ENCODE peak calls at places on chromosomes 12 and 14, in five cellular contexts. P, B, W, Y and Q are unnamed samples.

GRCh38 chr12:7190268-7191055 is 976 bp downstream of the PEX5 start:
- DNase-seq in P (peak), B (peak), W (peak), Y (peak), Q (peak)

GRCh38 chr12:76706099-76706498 is 57.8 kb upstream of the ZDHHC17 start:
- DNase-seq in P (peak), B (no peak), W (no peak), Y (no peak), Q (peak)

GRCh38 chr14:76812093-76812421 is 625 bp downstream of the ANGEL1 start:
- DNase-seq in P (no peak), B (no peak), W (peak), Y (no peak), Q (no peak)

GRCh38 chr12:46677749-46678148 is 148.0 kb downstream of the SLC38A4 start:
- DNase-seq in P (peak), B (no peak), W (no peak), Y (no peak), Q (peak)

GRCh38 chr14:87691482-87691881 is 301.5 kb downstream of the GALC start:
- DNase-seq in P (no peak), B (no peak), W (no peak), Y (no peak), Q (no peak)

GRCh38 chr14:50666772-50667490 is 1.2 kb downstream of the SAV1 start:
- DNase-seq in P (peak), B (peak), W (peak), Y (peak), Q (peak)

GRCh38 chr12:19546611-19547162 is 107.4 kb downstream of the AEBP2 start:
- DNase-seq in P (peak), B (peak), W (no peak), Y (no peak), Q (peak)

GRCh38 chr14:23359722-23360447 is 5.1 kb downstream of the EFS start:
- DNase-seq in P (no peak), B (no peak), W (no peak), Y (no peak), Q (no peak)

GRCh38 chr12:52945389-52946232 is 3.3 kb upstream of the KRT18 start:
- DNase-seq in P (peak), B (no peak), W (peak), Y (peak), Q (peak)

GRCh38 chr14:53764846-53765245 is 191.8 kb downstream of the BMP4 start:
- DNase-seq in P (no peak), B (no peak), W (no peak), Y (no peak), Q (no peak)

GRCh38 chr12:107704056-107704455 is 18.5 kb downstream of the PWP1 start:
- DNase-seq in P (no peak), B (no peak), W (no peak), Y (no peak), Q (no peak)

GRCh38 chr12:62256408-62257079 is 3.7 kb upstream of the USP15 start:
- DNase-seq in P (no peak), B (peak), W (no peak), Y (peak), Q (peak)

GRCh38 chr14:53461823-53462222 is 308.7 kb upstream of the DDHD1 start:
- DNase-seq in P (no peak), B (no peak), W (no peak), Y (no peak), Q (no peak)

GRCh38 chr12:104422441-104422840 is 34.3 kb upstream of the CHST11 start:
- DNase-seq in P (no peak), B (no peak), W (no peak), Y (no peak), Q (no peak)

GRCh38 chr12:17038923-17039322 is 433.0 kb upstream of the LMO3 start:
- DNase-seq in P (no peak), B (no peak), W (no peak), Y (no peak), Q (no peak)

GRCh38 chr14:63563370-63564026 is 20.3 kb upstream of the PPP2R5E start:
- DNase-seq in P (no peak), B (no peak), W (no peak), Y (no peak), Q (peak)

GRCh38 chr12:3795096-3795799 is 42.3 kb upstream of the CRACR2A start:
- DNase-seq in P (no peak), B (no peak), W (no peak), Y (no peak), Q (no peak)

GRCh38 chr14:39016733-39017095 is 86.3 kb downstream of the SEC23A start:
- DNase-seq in P (no peak), B (no peak), W (no peak), Y (no peak), Q (no peak)

GRCh38 chr12:94753071-94753779 is 102.9 kb upstream of the TMCC3 start:
- DNase-seq in P (peak), B (peak), W (no peak), Y (no peak), Q (peak)

GRCh38 chr14:36738269-36738668 is 76.6 kb downstream of the PAX9 start:
- DNase-seq in P (no peak), B (no peak), W (no peak), Y (no peak), Q (no peak)

GRCh38 chr12:3071107-3071506 is 6.1 kb upstream of the TSPAN9 start:
- DNase-seq in P (no peak), B (no peak), W (no peak), Y (peak), Q (no peak)

GRCh38 chr12:113298472-113298817 is 36.5 kb downstream of the SLC8B1 start:
- DNase-seq in P (no peak), B (no peak), W (no peak), Y (no peak), Q (no peak)

GRCh38 chr14:67833403-67833802 is 13.8 kb downstream of the RAD51B start:
- DNase-seq in P (no peak), B (no peak), W (no peak), Y (no peak), Q (no peak)

GRCh38 chr14:36510874-36511273 is 9.2 kb downstream of the NKX2-1 start:
- DNase-seq in P (no peak), B (no peak), W (no peak), Y (no peak), Q (no peak)

GRCh38 chr14:59870277-59871165 is at the start of gene RTN1:
- DNase-seq in P (peak), B (peak), W (peak), Y (peak), Q (peak)

GRCh38 chr12:76872415-76872814 is 6.4 kb downstream of the CSRP2 start:
- DNase-seq in P (no peak), B (no peak), W (no peak), Y (no peak), Q (no peak)

GRCh38 chr14:100748403-100748802 is 21.7 kb downstream of the DLK1 start:
- DNase-seq in P (no peak), B (no peak), W (no peak), Y (no peak), Q (no peak)

GRCh38 chr14:23183479-23183878 is at the start of gene SLC7A8:
- DNase-seq in P (no peak), B (peak), W (peak), Y (peak), Q (no peak)

GRCh38 chr14:89179891-89180404 is 237.1 kb downstream of the FOXN3 start:
- DNase-seq in P (no peak), B (no peak), W (no peak), Y (no peak), Q (no peak)

GRCh38 chr14:82720931-82721330 is 1187.3 kb upstream of the SEL1L start:
- DNase-seq in P (no peak), B (no peak), W (no peak), Y (no peak), Q (no peak)

GRCh38 chr14:59229653-59230406 is 41.4 kb downstream of the DAAM1 start:
- DNase-seq in P (no peak), B (no peak), W (no peak), Y (no peak), Q (no peak)

DNA sequence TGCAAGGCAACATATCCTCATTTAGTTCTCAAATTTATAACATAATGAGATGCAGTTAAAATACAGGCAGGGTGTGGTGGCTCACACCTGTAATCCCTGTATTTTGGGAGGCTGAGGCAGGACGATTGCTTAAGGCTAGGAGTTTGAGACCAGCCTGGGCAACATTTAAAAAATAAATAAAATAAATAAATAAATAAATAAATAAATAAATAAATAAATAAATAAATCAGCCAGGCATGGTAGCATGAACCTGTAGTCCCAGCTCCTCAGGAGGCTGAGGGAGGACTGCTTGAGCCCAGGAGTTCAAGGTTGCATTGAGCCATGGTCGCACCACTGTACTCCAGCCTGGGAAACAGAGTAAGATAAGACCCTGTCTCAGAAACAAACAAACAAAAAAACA is 39.4 kb downstream of the TCHP start:
- DNase-seq in P (no peak), B (no peak), W (no peak), Y (no peak), Q (no peak)
- H3K27ac ChIP-seq in P (no peak), B (no peak), W (peak), Y (no peak), Q (no peak)

DNA sequence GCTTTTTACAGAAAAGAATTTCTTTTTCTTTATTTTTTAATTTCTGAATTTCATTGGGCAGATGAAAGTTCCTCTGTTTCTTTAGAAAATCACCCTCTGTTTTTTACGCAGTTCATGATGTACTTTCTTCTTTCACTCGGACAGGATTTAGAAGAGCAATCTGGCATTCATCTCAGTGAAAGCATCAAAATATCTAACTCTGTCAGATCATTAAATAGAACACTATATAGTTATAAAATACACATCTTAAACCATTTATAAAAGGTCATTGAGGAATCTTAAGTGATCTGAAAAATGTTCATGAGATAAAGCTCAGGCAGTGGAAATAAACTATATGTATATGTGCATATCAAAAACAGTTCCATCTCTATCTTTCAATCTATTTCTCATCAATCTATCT is 3.9 kb downstream of the IFNG-AS1 start:
- DNase-seq in P (no peak), B (no peak), W (no peak), Y (no peak), Q (no peak)
- H3K27ac ChIP-seq in P (no peak), B (no peak), W (no peak), Y (no peak), Q (no peak)

GRCh38 chr12:101823039-101823438 is 7.7 kb downstream of the GNPTAB start:
- DNase-seq in P (no peak), B (peak), W (no peak), Y (no peak), Q (no peak)
- H3K27ac ChIP-seq in P (no peak), B (peak), W (no peak), Y (no peak), Q (no peak)

DNA sequence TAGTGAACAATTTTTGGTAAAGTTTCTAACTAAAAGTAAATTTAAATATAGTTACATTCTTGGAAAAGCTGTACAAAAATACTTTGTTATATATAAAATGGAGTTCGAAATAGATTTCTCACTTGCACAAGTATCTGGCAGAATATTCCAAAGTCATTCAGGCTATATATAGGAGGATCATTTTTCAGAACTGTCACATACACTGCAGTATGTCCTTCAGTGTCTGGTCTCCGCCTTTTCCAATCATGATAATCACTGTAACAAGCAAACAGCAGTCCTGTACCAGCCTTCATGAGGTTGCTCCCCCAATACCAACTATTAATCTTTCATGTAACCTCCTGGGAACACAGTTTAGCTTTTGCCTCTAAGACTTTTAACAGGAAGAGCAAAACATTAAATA is 18.6 kb downstream of the TBK1 start:
- DNase-seq in P (no peak), B (no peak), W (no peak), Y (no peak), Q (no peak)
- H3K27ac ChIP-seq in P (no peak), B (no peak), W (no peak), Y (no peak), Q (no peak)

DNA sequence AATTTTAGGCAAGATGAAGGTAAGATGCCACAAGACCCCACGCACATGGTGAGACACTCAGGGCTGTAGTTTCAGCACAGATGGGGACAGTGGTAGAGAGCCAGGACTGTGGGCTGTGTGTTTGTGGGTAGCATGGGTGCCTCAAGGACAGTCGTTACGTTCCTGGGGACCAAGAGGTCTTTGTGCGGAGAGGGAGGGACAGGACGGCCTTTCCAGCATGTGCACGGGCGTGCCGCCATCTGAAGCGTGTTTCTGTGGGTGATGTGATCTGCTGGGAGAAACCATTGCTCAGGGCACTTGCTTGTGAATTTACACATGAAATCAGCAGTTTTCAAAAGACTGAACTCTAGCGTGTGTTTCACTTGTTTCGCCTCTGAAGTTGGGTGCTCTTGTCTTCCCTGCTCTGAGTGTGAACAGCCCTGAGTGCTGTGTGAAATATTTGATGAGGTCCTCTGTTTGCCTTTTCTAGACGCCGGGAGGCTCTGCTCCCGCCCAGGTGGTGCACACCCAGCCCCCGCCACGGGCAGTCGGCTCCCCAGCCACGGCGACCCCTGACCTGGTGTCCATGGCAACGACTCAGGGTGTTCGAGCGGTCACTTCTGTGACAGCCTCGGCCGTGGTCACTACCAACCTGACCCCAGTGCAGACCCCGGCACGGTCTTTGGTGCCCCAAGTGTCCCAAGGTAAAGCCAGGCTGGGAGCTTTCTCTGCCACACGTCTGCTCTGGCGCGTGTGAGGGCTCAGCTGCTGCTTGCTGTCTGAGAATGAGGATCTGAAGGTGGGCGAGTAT is 82.3 kb downstream of the DDX51 start:
- DNase-seq in P (no peak), B (no peak), W (no peak), Y (no peak), Q (no peak)
- H3K27ac ChIP-seq in P (no peak), B (no peak), W (no peak), Y (no peak), Q (no peak)

GRCh38 chr12:22624573-22624907 is 431 bp upstream of the ETNK1 start:
- DNase-seq in P (no peak), B (no peak), W (no peak), Y (no peak), Q (no peak)
- H3K27ac ChIP-seq in P (peak), B (peak), W (peak), Y (peak), Q (peak)

GRCh38 chr14:65574611-65575010 is 162.1 kb downstream of the FUT8 start:
- DNase-seq in P (no peak), B (no peak), W (no peak), Y (no peak), Q (no peak)

GRCh38 chr14:65575389-65575788 is 162.9 kb downstream of the FUT8 start:
- DNase-seq in P (no peak), B (no peak), W (no peak), Y (no peak), Q (no peak)
- H3K27ac ChIP-seq in P (no peak), B (peak), W (no peak), Y (no peak), Q (no peak)

DNA sequence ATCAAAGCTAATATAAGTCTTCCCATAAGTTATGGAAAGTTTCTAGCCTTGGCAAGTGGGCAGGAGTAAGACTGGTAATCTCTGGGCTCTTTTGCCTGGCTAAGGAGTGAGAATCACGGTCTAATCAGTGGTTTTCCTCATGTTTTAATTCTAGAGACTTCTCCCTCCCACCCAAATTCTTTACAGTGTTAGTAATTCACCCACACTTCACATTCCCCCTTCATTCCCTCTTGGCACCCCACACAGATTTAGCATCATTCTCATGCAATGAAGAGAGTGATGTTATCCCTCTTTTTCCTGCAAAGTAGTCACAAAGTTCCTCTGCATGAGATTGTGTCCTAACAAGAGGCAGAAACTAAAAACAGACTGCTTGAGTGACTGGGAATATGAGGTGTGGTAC is 28.6 kb upstream of the CACNA2D4 start:
- DNase-seq in P (no peak), B (no peak), W (no peak), Y (no peak), Q (no peak)
- H3K27ac ChIP-seq in P (no peak), B (no peak), W (peak), Y (no peak), Q (no peak)